ENCODE peak calls at places on chromosome 22, in nine cellular contexts. M is endodermal cell; W is brain microvascular endothelial cell; G is endothelial cell; E is activated CD4-positive, alpha-beta T cell treated with anti-CD3 and anti-CD28 coated beads for 36 hours; S is activated naive CD8-positive, alpha-beta T cell treated with anti-CD3 and anti-CD28 coated beads for 36 hours; Y is choroid plexus epithelial cell; R is amniotic stem cell; N is NCI-H460. O is an unnamed sample.

GRCh38 chr22:37300551-37301017 is 18.3 kb downstream of the CYTH4 start:
- DNase-seq in W (no peak), G (no peak), N (no peak), M (no peak), E (peak), S (peak), R (no peak), Y (no peak), O (no peak)

GRCh38 chr22:46233231-46233630 is 16.9 kb downstream of the CDPF1 start:
- DNase-seq in S (no peak), E (no peak), N (no peak), G (no peak), R (peak), W (peak), M (no peak), Y (peak), O (no peak)

GRCh38 chr22:40258463-40259046 is 80.8 kb downstream of the TNRC6B start:
- DNase-seq in G (no peak), W (peak), M (no peak), R (no peak), N (no peak), Y (peak), E (no peak), S (no peak), O (no peak)

GRCh38 chr22:49020314-49020713 is 807.4 kb downstream of the BRD1 start:
- DNase-seq in W (no peak), G (no peak), R (no peak), M (peak), E (no peak), N (no peak), S (no peak), Y (no peak), O (no peak)

GRCh38 chr22:46111645-46112306 is 38.5 kb upstream of the PPARA start:
- DNase-seq in E (no peak), Y (peak), M (peak), G (no peak), N (no peak), W (no peak), S (no peak), R (no peak), O (no peak)

GRCh38 chr22:25081409-25081824 is 118.2 kb upstream of the CRYBB3 start:
- DNase-seq in R (no peak), Y (peak), E (peak), S (peak), N (peak), G (peak), M (peak), W (no peak), O (peak)

GRCh38 chr22:43624144-43624998 is 187.7 kb downstream of the EFCAB6 start:
- DNase-seq in G (no peak), N (no peak), Y (no peak), W (peak), R (no peak), S (no peak), E (no peak), M (no peak), O (no peak)

GRCh38 chr22:27074016-27074415 is 416.6 kb downstream of the MIAT start:
- DNase-seq in Y (peak), N (no peak), G (no peak), W (no peak), M (no peak), S (no peak), E (no peak), R (no peak), O (no peak)

GRCh38 chr22:25282671-25283561 is 63.5 kb downstream of the CRYBB2 start:
- DNase-seq in W (no peak), G (peak), N (no peak), Y (no peak), E (peak), S (peak), M (peak), R (no peak), O (peak)

GRCh38 chr22:21759631-21760030 is 24.0 kb upstream of the YPEL1 start:
- DNase-seq in S (no peak), W (no peak), N (no peak), M (no peak), Y (no peak), G (no peak), R (no peak), E (no peak), O (no peak)

GRCh38 chr22:41397143-41397811 is 15.5 kb downstream of the TEF start:
- DNase-seq in S (no peak), M (no peak), W (no peak), N (no peak), Y (no peak), R (no peak), G (no peak), E (no peak), O (no peak)

GRCh38 chr22:39839917-39840510 is 53.5 kb downstream of the ENTHD1 start:
- DNase-seq in G (no peak), Y (no peak), N (no peak), W (no peak), E (peak), S (peak), R (no peak), M (no peak), O (peak)

GRCh38 chr22:36383110-36383581 is 4.6 kb downstream of the MYH9 start:
- DNase-seq in N (no peak), M (no peak), S (peak), R (no peak), Y (peak), W (peak), G (no peak), E (peak), O (peak)

GRCh38 chr22:27137809-27138400 is 480.5 kb downstream of the MIAT start:
- DNase-seq in N (no peak), Y (no peak), G (no peak), E (no peak), W (no peak), S (no peak), M (no peak), R (no peak), O (no peak)

GRCh38 chr22:22865311-22866072 is 22.1 kb upstream of the IGLL5 start:
- DNase-seq in N (no peak), W (no peak), Y (peak), E (peak), G (no peak), M (no peak), R (no peak), S (peak), O (no peak)

GRCh38 chr22:41857160-41857859 is 24.4 kb downstream of the SREBF2 start:
- DNase-seq in N (peak), E (peak), W (peak), S (peak), M (peak), Y (peak), G (peak), R (no peak), O (peak)

GRCh38 chr22:24134090-24134846 is 47.0 kb upstream of the SUSD2 start:
- DNase-seq in W (no peak), S (peak), E (peak), R (no peak), Y (peak), G (no peak), M (peak), N (no peak), O (no peak)

GRCh38 chr22:21921729-21922128 is 30.9 kb downstream of the PPM1F start:
- DNase-seq in G (no peak), W (no peak), R (no peak), Y (no peak), M (peak), E (no peak), S (no peak), N (no peak), O (no peak)

GRCh38 chr22:20434773-20435172 is 2.9 kb downstream of the SCARF2 start:
- DNase-seq in R (no peak), S (no peak), Y (no peak), G (no peak), W (no peak), M (peak), E (no peak), N (no peak), O (no peak)

GRCh38 chr22:18966748-18967147 is 30.7 kb upstream of the PRODH start:
- DNase-seq in M (no peak), E (no peak), R (no peak), G (no peak), Y (no peak), S (no peak), W (no peak), N (no peak), O (no peak)

GRCh38 chr22:48577014-48577690 is 1250.5 kb downstream of the BRD1 start:
- DNase-seq in W (no peak), Y (no peak), S (no peak), M (peak), E (no peak), R (no peak), G (no peak), N (no peak), O (no peak)

GRCh38 chr22:29733362-29734322 is 13.8 kb downstream of the CABP7 start:
- DNase-seq in W (no peak), S (no peak), N (no peak), G (no peak), R (no peak), M (no peak), E (no peak), Y (no peak), O (peak)

GRCh38 chr22:48485144-48486135 is 1342.2 kb downstream of the BRD1 start:
- DNase-seq in R (no peak), N (no peak), Y (no peak), E (no peak), S (no peak), G (no peak), M (peak), W (no peak), O (no peak)